ENCODE peak calls at places on chromosomes 13 and 19, in nine cellular contexts. N, J, T, D, C, G, Y, U and H are unnamed samples.

GRCh38 chr13:80086304-80086721 is 254.6 kb downstream of the SPRY2 start:
- DNase-seq in N (peak), J (peak), T (peak), D (peak), C (no peak), G (peak), Y (no peak), U (no peak), H (no peak)

GRCh38 chr19:11192957-11193939 is 4.1 kb downstream of the KANK2 start:
- DNase-seq in N (no peak), J (no peak), T (no peak), D (no peak), C (no peak), G (no peak), Y (no peak), U (no peak), H (no peak)

GRCh38 chr13:95641961-95642621 is 2.4 kb downstream of the DZIP1 start:
- DNase-seq in N (peak), J (peak), T (peak), D (peak), C (peak), G (peak), Y (peak), U (peak), H (peak)

GRCh38 chr19:49766938-49767315 is at the start of gene AP2A1:
- DNase-seq in N (no peak), J (no peak), T (no peak), D (no peak), C (no peak), G (no peak), Y (no peak), U (no peak), H (no peak)

GRCh38 chr13:33945477-33945876 is 127.5 kb downstream of the RFC3 start:
- DNase-seq in N (no peak), J (no peak), T (no peak), D (no peak), C (no peak), G (no peak), Y (no peak), U (no peak), H (no peak)

GRCh38 chr13:34174671-34175145 is 356.8 kb downstream of the RFC3 start:
- DNase-seq in N (no peak), J (peak), T (no peak), D (no peak), C (peak), G (peak), Y (no peak), U (no peak), H (peak)

GRCh38 chr19:49210108-49210900 is 52.7 kb downstream of the TRPM4 start:
- DNase-seq in N (no peak), J (peak), T (peak), D (peak), C (no peak), G (no peak), Y (peak), U (peak), H (no peak)

GRCh38 chr13:38350114-38350617 is 515 bp downstream of the UFM1 start:
- DNase-seq in N (peak), J (no peak), T (peak), D (peak), C (peak), G (no peak), Y (peak), U (peak), H (peak)

GRCh38 chr13:59906413-59907027 is 257.2 kb downstream of the DIAPH3 start:
- DNase-seq in N (no peak), J (peak), T (no peak), D (no peak), C (peak), G (peak), Y (no peak), U (no peak), H (peak)

GRCh38 chr19:45205810-45206209 is 27.2 kb downstream of the BLOC1S3 start:
- DNase-seq in N (no peak), J (no peak), T (no peak), D (no peak), C (no peak), G (no peak), Y (no peak), U (no peak), H (no peak)

GRCh38 chr13:101626925-101627555 is 174.6 kb downstream of the ITGBL1 start:
- DNase-seq in N (no peak), J (peak), T (no peak), D (no peak), C (no peak), G (peak), Y (no peak), U (no peak), H (no peak)

GRCh38 chr13:29573190-29573589 is 22.3 kb downstream of the SLC7A1 start:
- DNase-seq in N (no peak), J (no peak), T (peak), D (peak), C (peak), G (peak), Y (no peak), U (no peak), H (peak)

GRCh38 chr19:38809592-38810252 is 3.0 kb downstream of the LGALS4 start:
- DNase-seq in N (no peak), J (no peak), T (no peak), D (no peak), C (no peak), G (no peak), Y (no peak), U (peak), H (no peak)

GRCh38 chr19:56071151-56071550 is 49.9 kb downstream of the ZNF787 start:
- DNase-seq in N (no peak), J (no peak), T (no peak), D (no peak), C (no peak), G (no peak), Y (no peak), U (peak), H (no peak)

GRCh38 chr13:99287544-99287943 is 19.7 kb downstream of the GPR183 start:
- DNase-seq in N (no peak), J (no peak), T (no peak), D (no peak), C (no peak), G (no peak), Y (no peak), U (no peak), H (no peak)

GRCh38 chr19:39839678-39840327 is 5.8 kb upstream of the DYRK1B start:
- DNase-seq in N (no peak), J (no peak), T (no peak), D (no peak), C (no peak), G (no peak), Y (no peak), U (no peak), H (peak)

GRCh38 chr13:97403893-97404683 is 29.9 kb upstream of the RAP2A start:
- DNase-seq in N (no peak), J (no peak), T (no peak), D (no peak), C (no peak), G (no peak), Y (no peak), U (no peak), H (no peak)

GRCh38 chr13:98650376-98651107 is 73.6 kb upstream of the STK24 start:
- DNase-seq in N (no peak), J (no peak), T (peak), D (peak), C (no peak), G (no peak), Y (peak), U (no peak), H (no peak)

GRCh38 chr13:33908111-33908510 is 90.2 kb downstream of the RFC3 start:
- DNase-seq in N (no peak), J (no peak), T (no peak), D (no peak), C (no peak), G (peak), Y (no peak), U (no peak), H (no peak)

GRCh38 chr19:38848299-38849146 is 1.3 kb downstream of the HNRNPL start:
- DNase-seq in N (peak), J (no peak), T (no peak), D (no peak), C (no peak), G (no peak), Y (peak), U (peak), H (no peak)

GRCh38 chr19:53357821-53358581 is 7.5 kb upstream of the ZNF525 start:
- DNase-seq in N (no peak), J (no peak), T (no peak), D (no peak), C (no peak), G (no peak), Y (no peak), U (no peak), H (no peak)

GRCh38 chr13:93861818-93862217 is 617.7 kb downstream of the DCT start:
- DNase-seq in N (peak), J (peak), T (no peak), D (no peak), C (peak), G (peak), Y (no peak), U (no peak), H (peak)

DNA sequence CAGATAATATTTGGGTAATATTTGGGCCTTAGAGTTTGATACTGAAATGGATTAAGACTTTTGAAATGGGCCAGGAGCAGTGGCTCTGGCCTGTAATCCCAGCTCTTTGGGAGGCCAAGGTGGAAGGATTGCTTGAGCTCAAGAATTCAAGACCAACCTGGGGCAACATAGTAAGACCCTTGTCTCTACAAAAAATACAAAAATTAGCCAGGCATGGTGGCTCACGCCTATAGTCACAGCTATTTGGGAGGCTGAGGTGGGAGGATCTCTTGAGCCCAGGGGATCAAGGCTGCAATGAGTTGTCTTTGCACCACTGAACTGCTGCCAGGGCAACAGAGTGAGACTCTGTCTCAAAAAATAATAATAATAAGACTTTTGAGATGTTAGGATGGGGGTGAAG is 926 bp upstream of the ZNF836 start:
- DNase-seq in N (no peak), J (no peak), T (no peak), D (no peak), C (no peak), G (no peak), Y (no peak), U (no peak), H (no peak)
- H3K4me3 ChIP-seq in N (no peak), J (no peak), T (no peak), D (peak), C (no peak), G (peak), Y (no peak), U (no peak), H (peak)

GRCh38 chr13:91272235-91272777 is 75.2 kb upstream of the MIR17HG start:
- DNase-seq in N (no peak), J (no peak), T (no peak), D (no peak), C (no peak), G (no peak), Y (no peak), U (no peak), H (no peak)
- TF ChIP-seq CTCF in N (no peak), J (no peak), T (no peak), D (no peak), C (no peak), G (no peak), Y (no peak), U (no peak), H (no peak)

DNA sequence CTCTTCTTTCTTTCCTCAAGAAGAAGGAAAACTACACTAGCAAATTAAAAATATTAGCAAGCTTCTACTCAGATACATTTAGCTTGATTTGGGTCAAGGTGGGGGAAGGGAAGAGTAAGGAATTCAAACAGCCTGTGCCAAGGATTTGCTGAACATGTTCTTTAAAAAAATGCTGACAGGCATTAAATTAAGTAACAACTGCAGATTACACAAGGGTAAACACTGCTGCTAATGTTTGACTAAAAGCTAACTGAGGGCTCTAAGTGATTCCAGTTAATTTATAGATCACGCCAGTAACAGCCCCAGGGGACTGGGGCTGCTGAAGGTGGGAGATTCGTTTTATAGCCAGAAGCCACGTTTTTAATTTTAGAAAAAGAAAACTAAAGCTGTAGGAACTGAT is 321.7 kb downstream of the DLEU7 start:
- DNase-seq in N (no peak), J (peak), T (no peak), D (no peak), C (peak), G (peak), Y (no peak), U (no peak), H (peak)
- H3K4me3 ChIP-seq in N (no peak), J (no peak), T (no peak), D (no peak), C (no peak), G (no peak), Y (no peak), U (no peak), H (no peak)

DNA sequence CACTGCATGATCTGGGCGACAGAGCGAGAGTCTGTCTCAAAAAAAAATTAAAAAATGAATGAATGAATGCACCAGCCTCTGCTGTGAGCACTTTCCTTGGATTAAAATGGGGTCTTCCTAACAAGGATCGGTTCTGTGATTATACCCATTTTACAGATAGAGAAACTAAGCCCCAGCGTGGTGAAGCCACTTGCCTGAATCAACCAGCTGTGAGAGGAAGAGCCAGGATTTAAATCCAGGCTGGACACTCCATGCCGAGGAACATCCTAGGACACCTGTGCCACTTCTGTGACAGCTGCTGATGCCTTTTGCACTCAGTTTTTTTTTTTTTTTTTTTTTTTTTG is 14.1 kb downstream of the TLE5 start:
- DNase-seq in N (no peak), J (no peak), T (no peak), D (no peak), C (no peak), G (no peak), Y (no peak), U (no peak), H (no peak)
- TF ChIP-seq CTCF in N (no peak), J (no peak), T (no peak), D (no peak), C (no peak), G (no peak), Y (no peak), U (no peak), H (no peak)

GRCh38 chr13:49113526-49114286 is 106.4 kb upstream of the MLNR start:
- DNase-seq in N (peak), J (peak), T (no peak), D (no peak), C (peak), G (peak), Y (no peak), U (no peak), H (peak)
- H3K4me3 ChIP-seq in N (no peak), J (peak), T (no peak), D (no peak), C (peak), G (peak), Y (no peak), U (no peak), H (no peak)